ENCODE peak calls at places on chromosomes 16 and 17, in six cellular contexts. U, V, T, Y, L and D are unnamed samples.

GRCh38 chr17:75096082-75096625 is 8.4 kb downstream of the SLC16A5 start:
- DNase-seq in U (no peak), V (peak), T (peak), Y (no peak), L (no peak), D (peak)

GRCh38 chr16:83744521-83744981 is 63.2 kb upstream of the HSBP1 start:
- DNase-seq in U (no peak), V (no peak), T (peak), Y (no peak), L (no peak), D (peak)

GRCh38 chr16:68037820-68038597 is 14.9 kb downstream of the DUS2 start:
- DNase-seq in U (no peak), V (no peak), T (no peak), Y (peak), L (no peak), D (no peak)

GRCh38 chr17:38868095-38868967 is 1.5 kb upstream of the LASP1 start:
- DNase-seq in U (no peak), V (peak), T (no peak), Y (peak), L (no peak), D (peak)

GRCh38 chr17:64001091-64001579 is 3.0 kb downstream of the PRR29 start:
- DNase-seq in U (no peak), V (no peak), T (no peak), Y (no peak), L (no peak), D (no peak)

GRCh38 chr17:79559111-79559887 is 51.6 kb downstream of the RBFOX3 start:
- DNase-seq in U (no peak), V (no peak), T (no peak), Y (no peak), L (no peak), D (no peak)

GRCh38 chr16:21097151-21097550 is 53.5 kb downstream of the DNAH3 start:
- DNase-seq in U (no peak), V (no peak), T (no peak), Y (no peak), L (no peak), D (no peak)

GRCh38 chr16:65336169-65336568 is 214.3 kb upstream of the CDH11 start:
- DNase-seq in U (no peak), V (no peak), T (no peak), Y (no peak), L (no peak), D (no peak)

GRCh38 chr17:59848385-59848668 is 44.4 kb downstream of the TUBD1 start:
- DNase-seq in U (no peak), V (no peak), T (no peak), Y (no peak), L (no peak), D (no peak)

GRCh38 chr17:7825206-7825980 is 8.6 kb upstream of the KDM6B start:
- DNase-seq in U (no peak), V (peak), T (no peak), Y (no peak), L (no peak), D (no peak)

GRCh38 chr17:76811834-76812233 is 56.4 kb upstream of the MGAT5B start:
- DNase-seq in U (no peak), V (no peak), T (no peak), Y (no peak), L (no peak), D (no peak)

GRCh38 chr17:76808326-76808725 is 59.9 kb upstream of the MGAT5B start:
- DNase-seq in U (no peak), V (no peak), T (no peak), Y (no peak), L (no peak), D (no peak)

GRCh38 chr17:76812248-76812647 is 56.0 kb upstream of the MGAT5B start:
- DNase-seq in U (no peak), V (no peak), T (no peak), Y (no peak), L (no peak), D (no peak)

GRCh38 chr17:76812968-76813367 is 55.2 kb upstream of the MGAT5B start:
- DNase-seq in U (no peak), V (no peak), T (no peak), Y (no peak), L (no peak), D (no peak)

GRCh38 chr17:76811028-76811427 is 57.2 kb upstream of the MGAT5B start:
- DNase-seq in U (no peak), V (no peak), T (no peak), Y (no peak), L (no peak), D (no peak)
- TF ChIP-seq CTCF in U (no peak), V (no peak), T (no peak), Y (no peak), L (no peak), D (no peak)

DNA sequence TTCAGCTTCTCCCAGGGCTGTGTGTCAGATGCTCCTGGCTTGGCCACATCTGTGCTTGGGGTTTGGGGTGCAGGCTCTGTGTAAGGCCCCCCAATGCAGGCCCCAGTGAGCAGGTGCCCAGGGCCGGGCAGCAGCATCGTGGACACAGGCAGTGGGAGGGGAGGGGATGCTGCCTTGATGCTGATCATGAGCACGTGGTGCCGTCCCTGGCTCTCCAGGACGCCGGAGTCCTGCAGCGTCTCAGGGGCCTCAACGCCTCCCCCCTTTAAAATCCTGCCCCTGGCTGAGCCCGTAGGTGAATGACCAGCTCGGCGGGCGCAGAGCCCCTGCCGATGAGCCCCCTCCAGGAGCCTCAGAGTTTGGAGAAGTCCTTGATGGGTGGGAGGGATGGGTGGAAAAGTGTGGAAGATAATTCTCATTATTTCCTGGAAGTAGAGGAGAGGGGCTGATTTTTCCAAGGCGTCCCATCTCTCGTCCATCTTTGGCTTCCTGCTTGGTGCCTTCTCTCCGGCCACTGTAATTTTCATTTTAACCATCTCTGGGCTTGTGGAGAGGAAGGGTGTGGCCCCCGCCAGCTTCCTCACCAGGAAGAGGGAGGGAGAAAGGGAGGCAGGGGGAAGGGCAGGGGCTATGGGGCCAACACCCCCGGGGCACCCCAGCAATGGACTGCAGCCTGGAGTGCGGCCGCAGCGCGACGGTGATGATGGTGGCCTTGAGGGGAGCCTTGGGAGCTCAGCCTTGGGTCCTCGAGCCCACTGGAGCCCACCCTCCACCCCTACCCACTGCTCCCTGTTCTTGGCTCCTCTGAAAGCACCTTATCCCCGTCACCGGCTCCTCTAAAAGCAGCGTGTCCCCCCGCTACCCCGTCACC is 9.3 kb downstream of the METRNL start:
- DNase-seq in U (no peak), V (no peak), T (no peak), Y (no peak), L (no peak), D (no peak)
- TF ChIP-seq POLR2A in U (no peak), V (no peak), T (no peak), Y (no peak), L (no peak), D (no peak)

DNA sequence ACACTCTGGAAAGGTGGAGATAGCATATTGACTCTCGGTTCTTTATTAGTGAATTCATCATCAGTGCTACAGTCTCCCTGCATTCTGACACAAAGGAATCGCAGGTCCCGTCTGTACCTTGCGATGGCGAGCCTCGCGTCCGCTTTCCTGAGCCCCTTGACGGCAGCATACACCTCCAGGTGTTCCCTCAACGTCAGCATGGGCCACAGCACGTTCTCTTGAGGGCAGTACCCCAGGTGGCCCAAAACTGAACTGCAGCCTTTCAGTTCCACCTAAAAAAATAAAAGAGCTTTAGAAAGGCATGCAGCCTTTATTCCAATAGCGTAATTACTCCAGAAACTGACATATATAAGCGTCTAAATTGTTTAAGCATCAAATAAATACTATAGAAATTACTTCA is 24.2 kb upstream of the ABCA9 start:
- DNase-seq in U (no peak), V (peak), T (no peak), Y (no peak), L (no peak), D (no peak)
- TF ChIP-seq CTCF in U (no peak), V (no peak), T (peak), Y (no peak), L (no peak), D (no peak)

GRCh38 chr17:49776864-49777263 is 11.6 kb upstream of the KAT7 start:
- DNase-seq in U (no peak), V (no peak), T (no peak), Y (no peak), L (no peak), D (no peak)

GRCh38 chr17:49777577-49777976 is 10.9 kb upstream of the KAT7 start:
- DNase-seq in U (no peak), V (no peak), T (no peak), Y (no peak), L (no peak), D (no peak)

GRCh38 chr17:49775546-49776260 is 11.8 kb upstream of the FAM117A start:
- DNase-seq in U (no peak), V (no peak), T (no peak), Y (no peak), L (no peak), D (no peak)

GRCh38 chr17:49783051-49783715 is 5.3 kb upstream of the KAT7 start:
- DNase-seq in U (no peak), V (no peak), T (no peak), Y (no peak), L (no peak), D (no peak)

GRCh38 chr17:49779730-49780220 is 8.7 kb upstream of the KAT7 start:
- DNase-seq in U (no peak), V (peak), T (no peak), Y (no peak), L (no peak), D (no peak)
- TF ChIP-seq POLR2A in U (no peak), V (no peak), T (no peak), Y (no peak), L (no peak), D (no peak)